ENCODE peak calls at places on chromosomes 11 and 22, in four cellular contexts. X, C, R and D are unnamed samples.

GRCh38 chr11:12725047-12725862 is 51.0 kb downstream of the TEAD1 start:
- DNase-seq in R (no peak), C (no peak), X (no peak), D (no peak)

GRCh38 chr11:72191961-72192381 is at the start of gene FOLR1:
- DNase-seq in X (no peak), R (no peak), C (peak), D (no peak)

GRCh38 chr11:32131321-32131720 is 40.4 kb downstream of the RCN1 start:
- DNase-seq in X (no peak), C (no peak), R (no peak), D (no peak)

GRCh38 chr11:108758458-108758857 is 93.6 kb downstream of the DDX10 start:
- DNase-seq in C (no peak), X (no peak), R (no peak), D (no peak)

GRCh38 chr22:46769191-46769675 is 6.8 kb downstream of the TBC1D22A start:
- DNase-seq in C (no peak), R (no peak), X (no peak), D (no peak)

GRCh38 chr11:79896258-79896657 is 455.4 kb upstream of the TENM4 start:
- DNase-seq in C (no peak), X (no peak), R (no peak), D (no peak)

GRCh38 chr11:93849751-93850584 is 450 bp downstream of the VSTM5 start:
- DNase-seq in R (peak), X (no peak), C (peak), D (no peak)

GRCh38 chr11:36736103-36736502 is 138.1 kb upstream of the RAG2 start:
- DNase-seq in X (no peak), R (no peak), C (no peak), D (no peak)

GRCh38 chr11:42536961-42537360 is 774.8 kb upstream of the API5 start:
- DNase-seq in X (no peak), R (no peak), C (no peak), D (no peak)

GRCh38 chr11:110850846-110851245 is 138.6 kb upstream of the ARHGAP20 start:
- DNase-seq in R (no peak), X (no peak), C (no peak), D (no peak)

GRCh38 chr11:105168457-105168856 is 28.9 kb upstream of the CARD18 start:
- DNase-seq in C (no peak), X (no peak), R (no peak), D (no peak)

GRCh38 chr11:61775606-61776554 is 16.5 kb downstream of the TMEM258 start:
- DNase-seq in R (no peak), C (no peak), X (no peak), D (no peak)
- H3K27ac ChIP-seq in R (no peak), C (no peak), X (peak), D (peak)

GRCh38 chr22:22099194-22099486 is 116.6 kb upstream of the TOP3B start:
- DNase-seq in C (no peak), X (no peak), R (no peak), D (no peak)
- H3K27ac ChIP-seq in C (no peak), X (no peak), R (no peak), D (no peak)

DNA sequence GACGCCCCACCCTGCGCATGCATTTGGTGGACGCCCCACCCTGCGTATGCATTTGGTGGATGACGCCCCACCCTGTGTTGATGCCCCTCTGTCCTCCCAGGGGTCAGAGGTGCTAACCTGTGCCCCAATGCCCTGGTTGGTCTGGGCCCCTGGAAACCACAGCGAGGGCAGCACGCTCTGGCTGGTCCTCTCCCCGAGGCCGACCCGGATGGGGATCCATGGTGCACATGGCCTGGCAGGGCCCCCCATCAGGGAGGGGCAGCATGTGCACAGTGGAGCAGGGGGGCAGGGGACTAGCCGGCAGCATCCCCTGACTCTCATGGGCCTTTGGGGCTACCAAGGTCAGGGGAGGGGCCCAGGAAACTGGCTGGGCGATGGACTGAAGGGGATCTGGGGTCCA is 7.7 kb upstream of the MUC5AC start:
- DNase-seq in X (no peak), R (no peak), C (no peak), D (no peak)
- H3K27ac ChIP-seq in X (no peak), R (no peak), C (no peak), D (no peak)

GRCh38 chr11:47977651-47978050 is 2.7 kb upstream of the PTPRJ start:
- DNase-seq in C (no peak), R (no peak), X (no peak), D (no peak)

GRCh38 chr11:47980907-47981621 is 705 bp downstream of the PTPRJ start:
- DNase-seq in C (peak), X (no peak), R (peak), D (peak)

GRCh38 chr11:47979378-47980092 is 824 bp upstream of the PTPRJ start:
- DNase-seq in C (peak), X (no peak), R (no peak), D (no peak)

GRCh38 chr11:47981667-47982404 is 1.5 kb downstream of the PTPRJ start:
- DNase-seq in X (no peak), R (peak), C (no peak), D (no peak)

DNA sequence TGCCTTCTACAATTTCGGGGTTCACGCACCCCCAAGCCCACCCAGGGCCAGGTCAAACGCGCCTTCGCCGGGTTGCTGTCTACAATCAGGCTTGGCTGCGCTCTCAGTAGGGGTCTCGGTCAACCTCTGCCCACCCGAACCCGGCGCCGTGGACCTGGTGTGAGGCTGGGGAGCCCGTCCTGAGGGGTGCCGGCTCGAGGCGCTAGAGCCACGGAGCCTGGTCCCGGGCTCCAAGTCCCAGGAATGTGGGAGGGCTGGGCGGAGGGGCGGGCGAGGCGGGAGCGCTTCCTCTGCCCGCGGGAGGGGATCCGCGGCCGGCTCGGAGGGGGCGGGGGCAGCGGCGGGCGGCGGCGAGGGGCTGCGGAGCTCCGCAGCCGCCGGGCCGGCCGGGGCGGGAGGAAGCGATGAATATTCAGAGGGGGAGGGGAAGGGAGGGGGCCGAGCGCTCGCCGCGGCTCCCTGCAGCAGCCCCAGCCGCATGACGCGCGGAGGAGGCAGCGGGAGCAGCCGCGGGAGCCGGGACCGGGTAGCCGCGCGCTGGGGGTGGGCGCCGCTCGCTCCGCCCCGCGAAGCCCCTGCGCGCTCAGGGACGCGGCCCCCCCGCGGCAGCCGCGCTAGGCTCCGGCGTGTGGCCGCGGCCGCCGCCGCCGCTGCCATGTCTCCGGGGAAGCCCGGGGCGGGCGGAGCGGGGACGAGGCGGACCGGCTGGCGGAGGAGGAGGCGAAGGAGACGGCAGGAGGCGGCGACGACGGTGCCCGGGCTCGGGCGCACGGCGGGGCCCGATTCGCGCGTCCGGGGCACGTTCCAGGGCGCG is at the start of gene PTPRJ:
- DNase-seq in C (peak), X (peak), R (peak), D (peak)
- H3K27ac ChIP-seq in C (no peak), X (peak), R (peak), D (peak)